ENCODE peak calls at places on chromosomes 1 and 21, in eight cellular contexts. W is OCI-LY7, F is stomach, L is colonic mucosa, U is MM.1S, K is ascending aorta, O is A549, S is SK-N-SH. P is an unnamed sample.
A peak's percentile ranks its signal among the peaks of the same experiment; 100 is the strongest.

GRCh38 chr21:15140321-15141019 is 75.7 kb upstream of the NRIP1 start:
- DNase-seq in S (no peak), K (no peak), U (no peak), L (peak; percentile 91), O (peak; percentile 18), W (no peak), F (peak; percentile 86), P (no peak)

GRCh38 chr1:154459044-154459443 is 43.0 kb upstream of the TDRD10 start:
- DNase-seq in S (no peak), O (no peak), L (no peak), F (no peak), K (no peak), U (no peak), W (no peak), P (no peak)

GRCh38 chr1:16352842-16353535 is 709 bp upstream of the FBXO42 start:
- DNase-seq in W (peak; percentile 71), U (no peak), S (no peak), F (peak; percentile 27), O (no peak), L (peak; percentile 39), K (no peak), P (no peak)

GRCh38 chr1:85330711-85331290 is 54.4 kb upstream of the BCL10 start:
- DNase-seq in S (no peak), W (no peak), U (no peak), L (no peak), K (no peak), O (no peak), F (no peak), P (peak; percentile 91)

GRCh38 chr1:234683856-234684632 is 74.1 kb upstream of the IRF2BP2 start:
- DNase-seq in K (no peak), U (no peak), W (no peak), O (peak; percentile 76), F (peak; percentile 68), L (peak; percentile 60), S (no peak), P (no peak)

GRCh38 chr1:53739109-53739681 is at the start of gene GLIS1:
- DNase-seq in U (peak; percentile 91), W (peak; percentile 67), S (peak; percentile 100), F (peak; percentile 77), L (peak; percentile 81), K (no peak), O (peak; percentile 84), P (peak; percentile 81)

GRCh38 chr1:174407705-174408104 is 40.1 kb upstream of the GPR52 start:
- DNase-seq in O (no peak), S (no peak), U (no peak), K (no peak), W (no peak), L (no peak), F (no peak), P (no peak)

GRCh38 chr1:113875714-113876113 is 4.2 kb upstream of the PTPN22 start:
- DNase-seq in U (no peak), W (no peak), F (no peak), S (no peak), O (no peak), K (no peak), L (no peak), P (no peak)

GRCh38 chr1:245383396-245384330 is 228.9 kb downstream of the KIF26B start:
- DNase-seq in K (no peak), W (no peak), S (no peak), O (no peak), F (no peak), L (no peak), U (no peak), P (no peak)

GRCh38 chr1:90443340-90443739 is 273.8 kb downstream of the BARHL2 start:
- DNase-seq in O (no peak), W (no peak), L (no peak), K (no peak), S (no peak), U (no peak), F (no peak), P (no peak)

GRCh38 chr1:244297616-244298015 is 154.1 kb downstream of the ADSS2 start:
- DNase-seq in O (no peak), U (no peak), K (no peak), F (no peak), L (no peak), S (no peak), W (no peak), P (no peak)

GRCh38 chr21:34733866-34734265 is 65.1 kb downstream of the CLIC6 start:
- DNase-seq in S (no peak), U (no peak), F (no peak), W (no peak), O (no peak), K (no peak), L (no peak), P (no peak)

GRCh38 chr1:113929750-113930498 is 800 bp downstream of the HIPK1 start:
- DNase-seq in K (no peak), L (peak; percentile 68), U (peak; percentile 17), W (peak; percentile 74), S (no peak), O (peak; percentile 25), F (peak; percentile 63), P (peak; percentile 60)

GRCh38 chr1:149896589-149896988 is 2.8 kb upstream of the BOLA1 start:
- DNase-seq in K (no peak), U (no peak), W (no peak), S (no peak), L (no peak), F (no peak), O (no peak), P (no peak)

GRCh38 chr1:42926870-42927242 is 31.8 kb downstream of the SLC2A1 start:
- DNase-seq in O (no peak), F (no peak), U (no peak), L (no peak), S (no peak), K (no peak), W (no peak), P (no peak)

GRCh38 chr1:205069371-205070125 is 14.7 kb downstream of the TMEM81 start:
- DNase-seq in L (no peak), W (no peak), O (no peak), U (no peak), F (no peak), K (no peak), S (peak; percentile 9), P (no peak)

GRCh38 chr1:194616835-194617234 is 1430.4 kb upstream of the B3GALT2 start:
- DNase-seq in F (no peak), W (no peak), U (no peak), O (no peak), S (no peak), L (no peak), K (no peak), P (no peak)

GRCh38 chr1:155286544-155286943 is 9.3 kb downstream of the HCN3 start:
- DNase-seq in S (no peak), U (no peak), O (no peak), L (no peak), K (no peak), F (no peak), W (no peak), P (no peak)

GRCh38 chr1:203126151-203126865 is 1.2 kb upstream of the ADORA1 start:
- DNase-seq in W (no peak), K (no peak), S (no peak), F (no peak), O (peak; percentile 40), U (no peak), L (no peak), P (peak; percentile 42)

GRCh38 chr1:23558140-23558871 is 995 bp downstream of the ID3 start:
- DNase-seq in F (peak; percentile 73), O (no peak), L (peak; percentile 86), W (peak; percentile 70), K (peak; percentile 21), U (peak; percentile 37), S (peak; percentile 53), P (peak; percentile 80)

GRCh38 chr1:1470626-1471388 is 758 bp upstream of the ATAD3B start:
- DNase-seq in F (no peak), S (no peak), U (peak; percentile 31), W (peak; percentile 63), K (no peak), L (peak; percentile 64), O (no peak), P (no peak)

GRCh38 chr1:65357291-65357960 is 48.1 kb downstream of the DNAJC6 start:
- DNase-seq in O (no peak), U (no peak), F (no peak), K (no peak), L (no peak), S (no peak), W (no peak), P (no peak)

GRCh38 chr1:200279810-200280411 is 129.9 kb downstream of the ZNF281 start:
- DNase-seq in O (peak; percentile 55), W (peak; percentile 46), F (peak; percentile 68), L (peak; percentile 78), K (no peak), U (peak; percentile 34), S (peak; percentile 62), P (peak; percentile 77)

GRCh38 chr21:37582613-37583012 is 216.0 kb downstream of the DYRK1A start:
- DNase-seq in S (peak; percentile 61), K (no peak), W (peak; percentile 29), L (no peak), F (no peak), U (peak; percentile 73), O (peak; percentile 33), P (peak; percentile 60)
- TF ChIP-seq CTCF in S (peak; percentile 67), K (peak; percentile 34), W (peak; percentile 60), L (peak; percentile 33), F (peak; percentile 43), U (peak; percentile 77), O (peak; percentile 36), P (peak; percentile 56)

GRCh38 chr21:44958471-44959191 is 18.8 kb downstream of the SLX9 start:
- DNase-seq in U (no peak), O (no peak), L (no peak), K (no peak), F (peak; percentile 48), S (peak; percentile 80), W (no peak), P (peak; percentile 90)
- H3K4me1 ChIP-seq in U (no peaks in the 10 kb centered on the region), O (no peaks in the 10 kb centered on the region), L (no peaks in the 10 kb centered on the region), K (peaks cover 23% of the 10 kb centered on the region), F (peaks cover 20% of the 10 kb centered on the region), S (peaks cover 17% of the 10 kb centered on the region), W (no peaks in the 10 kb centered on the region), P (peaks cover 47% of the 10 kb centered on the region)

DNA sequence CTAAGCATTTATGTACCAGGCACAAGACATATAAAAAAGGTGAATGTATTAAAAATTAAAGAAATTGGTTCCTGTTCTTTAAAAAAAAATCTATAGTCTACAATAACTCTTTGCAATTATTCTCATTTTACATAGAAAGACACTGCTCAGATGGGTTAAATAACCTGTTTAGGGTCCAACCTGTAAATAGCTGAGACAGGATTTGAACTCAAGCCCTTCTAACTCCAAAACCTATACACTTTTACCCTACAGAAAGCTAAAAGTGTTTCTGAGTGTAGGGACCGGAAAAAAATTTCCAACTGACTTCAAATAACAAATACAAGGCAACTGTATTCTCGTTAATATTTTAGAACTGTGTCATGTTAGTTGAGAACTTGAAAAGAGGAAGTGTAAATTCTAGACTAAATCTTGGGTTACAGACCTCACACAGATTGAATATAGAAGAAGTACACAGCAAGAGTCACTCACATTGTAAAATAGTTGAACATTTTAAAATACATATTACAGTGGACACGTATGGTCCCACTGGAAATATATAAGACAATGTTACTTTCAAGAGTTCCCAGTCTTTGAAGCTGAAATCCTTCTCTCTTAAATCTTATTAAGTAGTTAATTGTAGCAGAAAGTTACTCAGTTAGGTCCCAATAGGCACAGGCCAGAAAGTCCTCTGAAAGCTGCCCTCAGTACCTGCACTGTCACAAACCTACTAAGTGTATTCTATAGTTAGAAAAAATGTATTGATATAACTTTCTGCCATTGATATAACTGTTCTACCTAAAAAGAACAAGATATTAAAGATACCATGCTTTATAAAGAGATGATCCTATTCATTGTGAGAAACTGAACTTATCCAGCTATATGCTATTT is 7.3 kb downstream of the EDEM3 start:
- DNase-seq in W (peak; percentile 20), U (peak; percentile 56), L (no peak), O (no peak), F (no peak), K (no peak), S (no peak), P (no peak)
- TF ChIP-seq CTCF in W (no peak), U (no peak), L (no peak), O (no peak), F (no peak), K (no peak), S (no peak), P (no peak)

GRCh38 chr21:29074783-29075182 is 1.3 kb upstream of the CCT8 start:
- DNase-seq in O (no peak), F (no peak), U (no peak), W (no peak), S (no peak), K (no peak), L (no peak), P (no peak)
- H3K4me1 ChIP-seq in O (peaks cover 14% of the 10 kb centered on the region), F (peaks cover 21% of the 10 kb centered on the region), U (peaks cover 30% of the 10 kb centered on the region), W (peaks cover 55% of the 10 kb centered on the region), S (peaks cover 16% of the 10 kb centered on the region), K (no peaks in the 10 kb centered on the region), L (no peaks in the 10 kb centered on the region), P (peaks cover 12% of the 10 kb centered on the region)